ENCODE peak calls at places on chromosomes 11 and 22, in ten cellular contexts. G, W, H, X, C, K, O, U, S and M are unnamed samples.

GRCh38 chr11:78606667-78607066 is 32.0 kb upstream of the NARS2 start:
- DNase-seq in O (no peak), U (no peak), K (no peak), H (no peak), G (no peak), X (no peak), S (no peak), W (no peak), C (no peak), M (no peak)

GRCh38 chr11:27372159-27372558 is 9.1 kb upstream of the CCDC34 start:
- DNase-seq in O (no peak), K (no peak), S (no peak), H (no peak), U (no peak), G (no peak), C (no peak), W (no peak), X (no peak), M (no peak)

GRCh38 chr11:65651589-65652510 is 10.9 kb downstream of the RELA start:
- DNase-seq in G (no peak), U (no peak), S (peak; percentile 41), O (no peak), H (no peak), X (peak; percentile 38), C (no peak), W (peak; percentile 33), K (no peak), M (no peak)

GRCh38 chr11:92267968-92268367 is 43.4 kb downstream of the FAT3 start:
- DNase-seq in O (no peak), G (no peak), X (no peak), K (no peak), W (no peak), S (no peak), U (no peak), C (no peak), H (no peak), M (peak; percentile 6)

GRCh38 chr11:114738954-114739353 is 60.6 kb downstream of the NXPE2 start:
- DNase-seq in H (no peak), S (peak; percentile 11), U (peak; percentile 56), C (peak; percentile 18), X (peak; percentile 49), O (peak; percentile 64), W (peak; percentile 37), G (peak; percentile 11), K (peak; percentile 37), M (peak; percentile 31)

GRCh38 chr11:66835762-66836405 is 7.4 kb upstream of the RCE1 start:
- DNase-seq in S (no peak), G (no peak), K (no peak), W (no peak), X (peak; percentile 65), C (no peak), H (no peak), U (peak; percentile 75), O (no peak), M (peak; percentile 75)

GRCh38 chr22:23670378-23671295 is 20.2 kb upstream of the RGL4 start:
- DNase-seq in S (no peak), U (no peak), W (peak; percentile 18), H (no peak), X (no peak), C (no peak), G (no peak), O (no peak), K (no peak), M (no peak)

GRCh38 chr11:69337211-69337721 is 43.3 kb downstream of the MYEOV start:
- DNase-seq in C (no peak), U (peak; percentile 33), K (peak; percentile 70), G (peak; percentile 42), H (no peak), W (peak; percentile 74), O (no peak), S (peak; percentile 86), X (peak; percentile 93), M (no peak)

GRCh38 chr11:16169541-16169940 is 186.8 kb downstream of the SOX6 start:
- DNase-seq in S (no peak), O (no peak), G (no peak), X (peak; percentile 30), K (no peak), U (peak; percentile 73), C (no peak), W (no peak), H (no peak), M (peak; percentile 53)

GRCh38 chr11:111937859-111938258 is 716 bp downstream of the DIXDC1 start:
- DNase-seq in W (no peak), H (no peak), G (no peak), K (no peak), C (no peak), U (no peak), S (no peak), X (no peak), O (no peak), M (no peak)

GRCh38 chr11:116263770-116264169 is 509.0 kb downstream of the BUD13 start:
- DNase-seq in U (no peak), O (no peak), S (no peak), K (no peak), H (no peak), C (no peak), G (no peak), X (no peak), W (no peak), M (no peak)

GRCh38 chr11:124839051-124839971 is 25.9 kb upstream of the ROBO3 start:
- DNase-seq in S (no peak), H (no peak), O (peak; percentile 64), W (no peak), K (no peak), C (no peak), G (no peak), X (no peak), U (no peak), M (peak; percentile 40)

GRCh38 chr22:44824271-44824670 is 71.9 kb downstream of the ARHGAP8 start:
- DNase-seq in H (no peak), O (no peak), C (no peak), S (no peak), G (no peak), W (no peak), U (no peak), K (no peak), X (no peak), M (no peak)

GRCh38 chr11:61472282-61472681 is 36.3 kb upstream of the LRRC10B start:
- DNase-seq in S (no peak), X (peak; percentile 10), C (no peak), H (no peak), U (peak; percentile 71), G (no peak), O (no peak), K (no peak), W (no peak), M (no peak)

GRCh38 chr11:68659158-68659921 is 25.0 kb upstream of the GAL start:
- DNase-seq in C (no peak), K (no peak), S (no peak), H (no peak), G (no peak), X (peak; percentile 97), O (no peak), U (peak; percentile 83), W (peak; percentile 92), M (peak; percentile 94)

GRCh38 chr22:30878516-30879365 is 89.8 kb downstream of the MORC2 start:
- DNase-seq in K (no peak), U (no peak), G (no peak), O (peak; percentile 60), W (no peak), H (no peak), C (no peak), S (no peak), X (no peak), M (no peak)

GRCh38 chr11:71247551-71248250 is 4.7 kb downstream of the SHANK2 start:
- DNase-seq in X (no peak), G (no peak), H (no peak), W (no peak), O (peak; percentile 82), K (no peak), S (no peak), C (no peak), U (no peak), M (no peak)

GRCh38 chr11:119223856-119224255 is 17.7 kb downstream of the CBL start:
- DNase-seq in C (no peak), W (peak; percentile 53), S (no peak), G (no peak), U (peak; percentile 8), O (no peak), K (no peak), X (peak; percentile 63), H (no peak), M (peak; percentile 37)

GRCh38 chr22:38549106-38549884 is 20.7 kb downstream of the DMC1 start:
- DNase-seq in U (no peak), H (no peak), O (no peak), X (no peak), G (no peak), S (no peak), C (no peak), W (no peak), K (no peak), M (peak; percentile 14)

GRCh38 chr11:75279273-75279672 is 38.7 kb downstream of the TPBGL start:
- DNase-seq in K (no peak), S (no peak), G (no peak), O (no peak), X (peak; percentile 35), U (no peak), W (no peak), C (no peak), H (no peak), M (peak; percentile 6)

GRCh38 chr11:123103326-123103980 is 41.5 kb upstream of the HSPA8 start:
- DNase-seq in W (peak; percentile 72), H (peak; percentile 3), U (peak; percentile 77), O (peak; percentile 85), G (peak; percentile 35), X (peak; percentile 75), C (peak; percentile 16), S (no peak), K (peak; percentile 16), M (peak; percentile 92)

GRCh38 chr11:65814131-65814959 is 19.4 kb upstream of the SNX32 start:
- DNase-seq in S (no peak), K (no peak), H (no peak), C (no peak), G (no peak), U (no peak), W (peak; percentile 39), O (no peak), X (peak; percentile 28), M (no peak)